ENCODE peak calls at places on chromosomes 6 and 20, in six cellular contexts. C is cardiac muscle cell, V is stomach, Q is astrocyte, T is left lung, U is iPS DF 6.9. D is an unnamed sample. For H3K27me3 and H3K4me1, the result is how much of the 10 kb centered on the place peaks cover.

GRCh38 chr6:17439243-17439993 is 46.0 kb downstream of the CAP2 start:
- DNase-seq in C (no peak), V (no peak), Q (no peak), T (no peak), U (no peak), D (no peak)

GRCh38 chr6:37731888-37732287 is 34.2 kb upstream of the MDGA1 start:
- DNase-seq in C (no peak), V (peak), Q (no peak), T (no peak), U (no peak), D (peak)

GRCh38 chr20:23605867-23606651 is at the start of gene CST9:
- DNase-seq in C (no peak), V (no peak), Q (no peak), T (no peak), U (no peak), D (no peak)

GRCh38 chr6:21914121-21914973 is 320.8 kb downstream of the SOX4 start:
- DNase-seq in C (peak), V (peak), Q (peak), T (peak), U (no peak), D (peak)

GRCh38 chr20:35695978-35696377 is 3.2 kb downstream of the NFS1 start:
- DNase-seq in C (no peak), V (no peak), Q (no peak), T (no peak), U (no peak), D (peak)

GRCh38 chr6:95133578-95133977 is 443.8 kb upstream of the MANEA start:
- DNase-seq in C (no peak), V (no peak), Q (no peak), T (no peak), U (peak), D (no peak)

GRCh38 chr6:83853178-83853967 is at the start of gene RIPPLY2:
- DNase-seq in C (peak), V (no peak), Q (peak), T (no peak), U (no peak), D (peak)

GRCh38 chr20:23340524-23340923 is 10.1 kb upstream of the NXT1 start:
- DNase-seq in C (peak), V (peak), Q (peak), T (peak), U (no peak), D (peak)

GRCh38 chr6:168473197-168473596 is 32.2 kb downstream of the SMOC2 start:
- DNase-seq in C (no peak), V (no peak), Q (no peak), T (no peak), U (no peak), D (no peak)

GRCh38 chr6:24584390-24584735 is 61.6 kb downstream of the KIAA0319 start:
- DNase-seq in C (no peak), V (no peak), Q (no peak), T (no peak), U (no peak), D (no peak)

GRCh38 chr6:150930816-150931215 is 65.3 kb downstream of the MTHFD1L start:
- DNase-seq in C (no peak), V (no peak), Q (peak), T (no peak), U (no peak), D (no peak)

GRCh38 chr6:140774080-140774505 is 1358.6 kb upstream of the GJE1 start:
- DNase-seq in C (peak), V (no peak), Q (peak), T (no peak), U (no peak), D (no peak)

GRCh38 chr6:104509355-104509754 is 350.4 kb downstream of the HACE1 start:
- DNase-seq in C (no peak), V (no peak), Q (no peak), T (no peak), U (no peak), D (no peak)

GRCh38 chr6:68634503-68635411 is at the start of gene ADGRB3:
- DNase-seq in C (peak), V (peak), Q (peak), T (peak), U (no peak), D (peak)

GRCh38 chr6:110039996-110040383 is 61.9 kb downstream of the GPR6 start:
- DNase-seq in C (peak), V (peak), Q (peak), T (no peak), U (no peak), D (no peak)

GRCh38 chr6:155850408-155850841 is 394.8 kb upstream of the NOX3 start:
- DNase-seq in C (peak), V (no peak), Q (peak), T (no peak), U (no peak), D (no peak)

GRCh38 chr6:37517411-37517812 is 17.7 kb upstream of the CCDC167 start:
- DNase-seq in C (no peak), V (no peak), Q (no peak), T (no peak), U (no peak), D (no peak)

GRCh38 chr6:81105998-81106397 is 646.5 kb downstream of the TENT5A start:
- DNase-seq in C (peak), V (no peak), Q (no peak), T (no peak), U (no peak), D (no peak)

GRCh38 chr6:111952821-111953535 is 79.7 kb upstream of the FYN start:
- DNase-seq in C (no peak), V (no peak), Q (no peak), T (no peak), U (no peak), D (no peak)

GRCh38 chr6:63899550-63899949 is 263.9 kb downstream of the PHF3 start:
- DNase-seq in C (peak), V (no peak), Q (peak), T (no peak), U (no peak), D (no peak)

GRCh38 chr6:119148825-119149525 is 70.5 kb upstream of the FAM184A start:
- DNase-seq in C (peak), V (no peak), Q (peak), T (no peak), U (no peak), D (no peak)

GRCh38 chr20:51588762-51589161 is 46.2 kb upstream of the NFATC2 start:
- DNase-seq in C (no peak), V (no peak), Q (no peak), T (no peak), U (no peak), D (no peak)

GRCh38 chr20:60715172-60715571 is 536.9 kb upstream of the CDH4 start:
- DNase-seq in C (no peak), V (no peak), Q (no peak), T (no peak), U (no peak), D (no peak)

GRCh38 chr6:35052694-35053565 is 88.2 kb downstream of the TCP11 start:
- DNase-seq in C (no peak), V (no peak), Q (no peak), T (peak), U (no peak), D (peak)

GRCh38 chr6:105038259-105038658 is 81.4 kb downstream of the LIN28B start:
- DNase-seq in C (peak), V (no peak), Q (no peak), T (no peak), U (no peak), D (no peak)

GRCh38 chr6:39102024-39102820 is 12.8 kb downstream of the SAYSD1 start:
- DNase-seq in C (peak), V (peak), Q (peak), T (no peak), U (peak), D (peak)

GRCh38 chr6:12851123-12851695 is 134.6 kb downstream of the PHACTR1 start:
- DNase-seq in C (peak), V (no peak), Q (peak), T (no peak), U (no peak), D (no peak)

GRCh38 chr6:25645916-25646315 is 6.1 kb upstream of the SCGN start:
- DNase-seq in C (no peak), V (no peak), Q (no peak), T (no peak), U (no peak), D (no peak)
- H3K27me3 ChIP-seq in C (half or more), V (under half), Q (under half), T (under half), U (under half), D (under half)

DNA sequence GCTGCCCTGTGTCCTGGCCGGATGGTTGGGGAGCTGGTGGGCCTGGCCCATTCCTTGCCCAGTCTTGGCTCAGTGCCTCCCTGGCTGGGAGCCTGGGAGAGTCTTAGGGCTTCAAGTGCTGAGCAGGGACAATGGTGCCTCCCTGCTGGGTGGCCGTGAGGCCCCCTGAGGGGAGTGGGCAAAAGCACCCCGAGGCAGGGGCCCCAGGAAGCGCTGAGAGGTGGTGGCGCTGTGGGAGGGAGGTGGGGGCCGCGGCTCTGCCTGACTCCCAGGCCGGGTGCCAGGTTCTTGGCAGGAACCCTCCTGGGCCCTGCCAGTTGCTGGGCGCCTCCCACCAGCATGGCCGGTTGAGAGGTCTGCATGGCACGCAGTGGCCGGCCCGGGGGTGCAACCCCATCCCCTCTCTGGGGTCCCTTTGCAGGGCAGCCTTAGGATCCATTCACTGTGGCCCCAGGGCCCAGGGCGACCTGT is 9.3 kb upstream of the RPS21 start:
- DNase-seq in C (no peak), V (peak), Q (no peak), T (no peak), U (no peak), D (peak)
- H3K4me1 ChIP-seq in C (under half), V (half or more), Q (under half), T (under half), U (under half), D (under half)

GRCh38 chr6:85362652-85363310 is 87.1 kb upstream of the NT5E start:
- DNase-seq in C (no peak), V (no peak), Q (peak), T (no peak), U (no peak), D (no peak)

GRCh38 chr6:85360794-85361642 is 88.9 kb upstream of the NT5E start:
- DNase-seq in C (peak), V (no peak), Q (peak), T (peak), U (no peak), D (no peak)

GRCh38 chr6:85364354-85364753 is 85.5 kb upstream of the NT5E start:
- DNase-seq in C (peak), V (no peak), Q (peak), T (no peak), U (no peak), D (no peak)

GRCh38 chr6:85363870-85364269 is 86.0 kb upstream of the NT5E start:
- DNase-seq in C (no peak), V (no peak), Q (no peak), T (no peak), U (no peak), D (no peak)

GRCh38 chr6:85361643-85362014 is 88.3 kb upstream of the NT5E start:
- DNase-seq in C (no peak), V (no peak), Q (no peak), T (no peak), U (no peak), D (no peak)
- H3K27me3 ChIP-seq in C (under half), V (under half), Q (under half), T (under half), U (under half), D (under half)

DNA sequence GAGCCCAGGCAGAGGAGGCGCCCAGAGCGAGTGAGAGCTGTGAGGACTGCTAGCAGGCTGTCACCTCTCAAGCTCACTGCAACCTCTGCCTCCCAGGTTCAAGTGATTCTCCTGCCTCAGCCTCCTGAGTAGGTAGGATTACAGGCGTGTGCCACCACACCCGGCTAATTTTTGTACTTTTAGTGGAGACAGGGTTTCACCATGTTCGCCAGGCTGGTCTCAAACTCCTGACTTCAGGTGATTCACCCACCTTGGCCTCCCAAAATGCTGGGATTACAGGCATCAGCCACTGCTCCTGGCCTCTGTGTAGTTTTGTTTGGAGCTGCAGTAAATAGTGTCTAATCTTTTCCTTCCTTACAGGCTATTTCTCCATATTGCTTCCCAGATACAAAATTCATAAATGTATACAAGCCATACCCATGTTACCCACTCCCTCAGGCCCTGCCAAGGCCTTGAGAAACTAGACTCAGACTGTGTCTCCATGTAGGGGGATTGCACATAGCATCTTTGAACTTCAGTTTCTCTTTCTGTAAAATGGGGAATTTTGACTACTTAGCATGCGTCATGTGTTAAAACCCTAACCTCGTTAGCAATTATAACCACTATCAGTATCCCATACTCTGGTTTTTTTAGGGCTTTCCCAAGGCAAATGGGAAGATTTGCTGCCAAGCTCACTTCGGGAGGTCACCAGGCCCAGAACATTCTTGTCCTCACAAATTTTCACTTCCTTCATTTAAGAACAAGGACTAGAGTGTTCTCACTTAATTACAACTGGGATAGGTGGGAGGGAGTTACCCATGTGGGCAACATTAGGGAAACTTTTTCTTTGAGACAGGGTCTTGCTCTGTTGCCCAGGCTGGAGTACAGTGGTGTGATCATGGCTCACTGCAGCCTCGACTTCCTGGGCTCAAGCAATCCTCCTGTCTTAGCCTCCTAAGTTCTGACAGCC is 67.3 kb upstream of the DDR1 start:
- DNase-seq in C (no peak), V (no peak), Q (no peak), T (no peak), U (no peak), D (peak)
- H3K4me1 ChIP-seq in C (under half), V (under half), Q (under half), T (under half), U (under half), D (under half)

DNA sequence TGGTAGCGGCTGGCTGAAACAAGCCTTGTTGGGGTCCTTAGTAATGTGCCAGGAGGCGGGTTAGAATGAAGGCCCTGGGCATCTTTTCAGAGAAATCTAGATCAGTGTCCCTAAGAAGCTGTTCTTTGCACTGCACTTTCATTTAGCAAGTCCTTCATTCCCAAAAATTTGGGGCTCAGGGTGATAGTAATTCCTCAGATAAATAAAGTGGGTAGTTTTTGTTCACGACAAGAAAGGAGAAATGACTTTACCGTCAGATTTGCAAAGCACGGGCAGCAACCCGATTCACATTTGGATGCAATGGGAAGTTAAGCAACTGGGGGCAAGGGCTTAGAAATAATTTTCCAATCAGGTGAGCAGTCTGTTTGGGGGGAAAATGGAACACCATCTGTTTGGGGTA is 3.2 kb downstream of the INSM1 start:
- DNase-seq in C (no peak), V (no peak), Q (no peak), T (no peak), U (no peak), D (no peak)
- H3K27me3 ChIP-seq in C (half or more), V (half or more), Q (half or more), T (half or more), U (under half), D (under half)

GRCh38 chr20:44594730-44595129 is 12.4 kb downstream of the PKIG start:
- DNase-seq in C (peak), V (no peak), Q (peak), T (no peak), U (no peak), D (peak)
- H3K4me1 ChIP-seq in C (under half), V (under half), Q (under half), T (under half), U (under half), D (under half)

DNA sequence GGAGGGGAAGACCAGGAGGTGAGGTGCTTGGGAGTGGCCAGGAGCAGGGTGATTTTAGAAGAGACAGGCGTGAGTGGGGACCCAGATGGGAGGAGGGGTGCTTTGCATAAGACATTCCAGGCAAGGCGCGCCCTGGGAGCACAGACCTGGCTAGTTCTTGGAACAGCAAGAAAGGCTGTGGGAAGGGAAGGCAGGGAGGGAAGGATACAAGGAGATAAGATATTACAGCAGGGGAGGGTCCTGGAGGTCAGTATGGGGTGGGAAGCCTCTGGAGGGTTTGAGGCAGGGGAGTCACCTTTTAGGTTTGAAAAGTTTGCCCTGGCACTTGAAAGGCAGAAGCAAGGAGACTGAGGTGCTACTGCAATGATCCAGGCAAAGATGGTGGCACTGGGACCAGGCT is 111.8 kb downstream of the ZDHHC14 start:
- DNase-seq in C (no peak), V (no peak), Q (no peak), T (no peak), U (no peak), D (no peak)
- H3K27me3 ChIP-seq in C (under half), V (under half), Q (under half), T (under half), U (under half), D (under half)

GRCh38 chr20:46586724-46587123 is 36.3 kb upstream of the OCSTAMP start:
- DNase-seq in C (no peak), V (no peak), Q (no peak), T (no peak), U (no peak), D (no peak)
- H3K4me1 ChIP-seq in C (under half), V (under half), Q (under half), T (under half), U (under half), D (under half)

GRCh38 chr20:49372095-49372734 is 94.4 kb upstream of the ZNFX1 start:
- DNase-seq in C (no peak), V (no peak), Q (no peak), T (no peak), U (no peak), D (no peak)
- H3K27me3 ChIP-seq in C (under half), V (under half), Q (under half), T (under half), U (under half), D (under half)

D was measured in aorta.